ENCODE peak calls at places on chromosomes 11 and 22, in four cellular contexts. T is fibroblast of lung, G is lower lobe of right lung, H is AG09309. Z is an unnamed sample.

GRCh38 chr22:36764060-36764459 is 11.9 kb downstream of the IFT27 start:
- DNase-seq in T (no peak), G (no peak), H (no peak), Z (no peak)

GRCh38 chr11:124177344-124177743 is 5.8 kb upstream of the OR10D3 start:
- DNase-seq in T (no peak), G (no peak), H (no peak), Z (no peak)

GRCh38 chr22:50081426-50082196 is 3.6 kb downstream of the MLC1 start:
- DNase-seq in T (no peak), G (no peak), H (no peak), Z (no peak)

GRCh38 chr11:67466962-67467771 is 1.9 kb downstream of the TMEM134 start:
- DNase-seq in T (no peak), G (no peak), H (no peak), Z (no peak)

GRCh38 chr22:44118645-44119315 is 61.9 kb upstream of the PARVG start:
- DNase-seq in T (no peak), G (peak; percentile 27), H (no peak), Z (no peak)

GRCh38 chr11:69640995-69641581 is at the start of gene CCND1:
- DNase-seq in T (peak; percentile 94), G (peak; percentile 80), H (peak; percentile 83), Z (peak; percentile 51)

GRCh38 chr22:17501679-17502285 is 61.5 kb upstream of the SLC25A18 start:
- DNase-seq in T (peak; percentile 86), G (no peak), H (peak; percentile 20), Z (peak; percentile 4)

GRCh38 chr11:8033791-8034585 is 46.9 kb downstream of the EIF3F start:
- DNase-seq in T (no peak), G (no peak), H (no peak), Z (no peak)

GRCh38 chr11:59097113-59097708 is 9.8 kb upstream of the FAM111B start:
- DNase-seq in T (peak; percentile 66), G (peak; percentile 57), H (peak; percentile 27), Z (no peak)

GRCh38 chr11:15969701-15970329 is 386.5 kb downstream of the SOX6 start:
- DNase-seq in T (peak; percentile 95), G (no peak), H (peak; percentile 54), Z (peak; percentile 78)

GRCh38 chr11:61133956-61134662 is 27.1 kb downstream of the VPS37C start:
- DNase-seq in T (no peak), G (no peak), H (no peak), Z (no peak)

GRCh38 chr11:118305726-118306125 is 1.2 kb downstream of the CD3E start:
- DNase-seq in T (no peak), G (no peak), H (no peak), Z (no peak)

GRCh38 chr11:36763187-36763586 is 165.2 kb upstream of the RAG2 start:
- DNase-seq in T (no peak), G (no peak), H (no peak), Z (no peak)

GRCh38 chr22:37371911-37372310 is 55.4 kb downstream of the ELFN2 start:
- DNase-seq in T (no peak), G (no peak), H (no peak), Z (no peak)

GRCh38 chr11:10205928-10206327 is 88.1 kb downstream of the SBF2 start:
- DNase-seq in T (no peak), G (no peak), H (no peak), Z (no peak)

GRCh38 chr11:85821636-85822035 is 10.7 kb upstream of the SYTL2 start:
- DNase-seq in T (peak; percentile 33), G (no peak), H (no peak), Z (no peak)

GRCh38 chr22:26610072-26610958 is 7.5 kb downstream of the CRYBB1 start:
- DNase-seq in T (peak; percentile 88), G (no peak), H (peak; percentile 78), Z (peak; percentile 71)

GRCh38 chr11:14445542-14446530 is 53.8 kb downstream of the COPB1 start:
- DNase-seq in T (peak; percentile 14), G (no peak), H (no peak), Z (no peak)

GRCh38 chr11:117953029-117953671 is 23.9 kb upstream of the TMPRSS13 start:
- DNase-seq in T (no peak), G (no peak), H (no peak), Z (no peak)

GRCh38 chr22:36461665-36462474 is 19.6 kb downstream of the TXN2 start:
- DNase-seq in T (peak; percentile 71), G (peak; percentile 79), H (no peak), Z (no peak)

GRCh38 chr11:117144477-117145392 is 648 bp downstream of the PAFAH1B2 start:
- DNase-seq in T (peak; percentile 73), G (peak; percentile 72), H (no peak), Z (peak; percentile 23)

GRCh38 chr11:87263979-87264378 is 226.2 kb downstream of the TMEM135 start:
- DNase-seq in T (no peak), G (no peak), H (no peak), Z (no peak)

GRCh38 chr11:17352925-17353227 is 1.3 kb downstream of the NCR3LG1 start:
- DNase-seq in T (peak; percentile 57), G (peak; percentile 67), H (no peak), Z (no peak)

GRCh38 chr11:116275634-116276033 is 497.2 kb downstream of the BUD13 start:
- DNase-seq in T (no peak), G (no peak), H (no peak), Z (no peak)

GRCh38 chr11:74465291-74465708 is 2.0 kb downstream of the KCNE3 start:
- DNase-seq in T (no peak), G (no peak), H (no peak), Z (no peak)

GRCh38 chr11:115720537-115721308 is 216.5 kb upstream of the CADM1 start:
- DNase-seq in T (no peak), G (no peak), H (no peak), Z (no peak)

GRCh38 chr11:75189911-75190310 is 39.0 kb downstream of the SLCO2B1 start:
- DNase-seq in T (no peak), G (no peak), H (no peak), Z (no peak)

GRCh38 chr22:50247748-50248147 is 2.9 kb upstream of the TUBGCP6 start:
- DNase-seq in T (peak; percentile 45), G (no peak), H (no peak), Z (no peak)

GRCh38 chr11:112219476-112220232 is 6.6 kb upstream of the PTS start:
- DNase-seq in T (peak; percentile 86), G (no peak), H (peak; percentile 47), Z (no peak)

GRCh38 chr11:30110691-30111090 is 93.9 kb upstream of the KCNA4 start:
- DNase-seq in T (no peak), G (no peak), H (no peak), Z (no peak)

GRCh38 chr22:17331690-17332089 is 37.6 kb upstream of the CECR2 start:
- DNase-seq in T (no peak), G (no peak), H (no peak), Z (no peak)

GRCh38 chr22:28029201-28029948 is 110.3 kb upstream of the PITPNB start:
- DNase-seq in T (peak; percentile 65), G (peak; percentile 61), H (no peak), Z (no peak)

GRCh38 chr22:49593509-49593908 is 234.2 kb downstream of the BRD1 start:
- DNase-seq in T (no peak), G (no peak), H (no peak), Z (no peak)

GRCh38 chr11:111452146-111452545 is 60.0 kb downstream of the BTG4 start:
- DNase-seq in T (no peak), G (no peak), H (no peak), Z (no peak)

GRCh38 chr22:16783930-16784354 is 41.3 kb downstream of the XKR3 start:
- DNase-seq in T (no peak), G (no peak), H (no peak), Z (no peak)

GRCh38 chr22:39183991-39184585 is 31.6 kb upstream of the CBX7 start:
- DNase-seq in T (peak; percentile 80), G (peak; percentile 49), H (no peak), Z (no peak)

DNA sequence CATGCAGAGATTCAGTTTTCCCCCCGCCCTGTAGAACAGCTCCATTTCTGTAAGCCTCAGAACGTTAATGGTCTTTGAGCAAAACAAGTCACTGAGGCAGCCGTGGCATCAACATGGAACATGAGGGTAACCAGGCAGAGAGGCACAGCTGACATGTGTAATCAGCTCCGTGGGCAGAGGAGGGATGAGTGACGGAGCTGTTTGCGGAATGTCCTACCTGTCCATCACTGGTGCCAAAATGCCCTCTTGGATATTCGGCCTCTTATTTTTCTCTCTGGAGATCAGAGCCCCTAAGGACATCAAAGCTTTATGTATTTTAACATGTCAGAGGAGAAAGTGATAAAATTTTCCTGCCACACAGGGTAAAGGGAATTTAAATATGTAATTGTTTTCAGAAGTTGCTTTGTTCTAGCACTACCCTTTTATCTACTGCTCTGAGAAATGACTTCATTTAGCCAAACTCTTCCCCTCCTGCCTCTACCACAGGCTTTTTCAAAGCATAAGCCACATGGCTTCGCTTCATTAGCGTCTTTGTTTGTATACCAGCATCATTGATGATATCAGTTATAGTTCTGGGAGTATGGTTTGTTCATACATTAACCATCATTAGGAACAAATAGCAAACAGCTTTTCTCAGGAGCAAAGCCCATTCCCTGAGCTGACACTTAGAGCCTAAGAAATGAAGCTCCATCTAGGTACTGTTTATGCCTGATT is 32.9 kb downstream of the C11orf71 start:
- DNase-seq in T (no peak), G (no peak), H (no peak), Z (no peak)
- TF ChIP-seq CTCF in T (no peak), G (no peak), H (no peak), Z (no peak)

GRCh38 chr11:83033367-83033766 is 38.3 kb downstream of the RAB30 start:
- DNase-seq in T (no peak), G (no peak), H (no peak), Z (no peak)
- H3K4me3 ChIP-seq in T (peak overlapping the region; percentile 30), G (peak overlapping the region; percentile 33), H (no peak overlapping the region), Z (peak overlapping the region; percentile 24)

DNA sequence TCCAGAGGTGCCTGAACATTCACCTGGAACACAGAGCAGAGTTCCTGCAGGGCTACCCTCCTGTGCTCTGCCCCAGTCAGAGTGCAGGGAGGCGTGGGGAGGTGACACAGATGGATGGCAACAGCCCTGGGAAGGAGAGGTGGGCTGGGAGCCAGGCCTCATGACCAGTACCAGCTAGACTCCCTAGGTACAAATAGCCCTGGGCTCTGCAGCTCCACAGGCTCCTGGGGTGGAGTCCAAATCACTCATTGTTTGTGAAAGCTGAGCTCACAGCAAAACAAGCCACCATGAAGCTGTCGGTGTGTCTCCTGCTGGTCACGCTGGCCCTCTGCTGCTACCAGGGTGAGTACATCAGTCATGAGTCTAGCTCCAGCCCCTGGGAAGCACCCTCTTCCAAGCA is at the start of gene SCGB1D2:
- DNase-seq in T (no peak), G (no peak), H (no peak), Z (no peak)
- TF ChIP-seq CTCF in T (no peak), G (no peak), H (no peak), Z (no peak)

GRCh38 chr22:31139866-31140716 is at the start of gene PLA2G3:
- DNase-seq in T (peak; percentile 62), G (peak; percentile 91), H (no peak), Z (no peak)
- H3K4me3 ChIP-seq in T (no peak within 1 kb of the TSS), G (peak within 1 kb of the TSS; percentile 40), H (no peak within 1 kb of the TSS), Z (no peak within 1 kb of the TSS)

GRCh38 chr11:66336234-66337102 is at the start of gene RIN1:
- DNase-seq in T (peak; percentile 98), G (peak; percentile 65), H (peak; percentile 95), Z (peak; percentile 93)
- TF ChIP-seq CTCF in T (no peak), G (peak; percentile 22), H (peak; percentile 31), Z (peak; percentile 39)

DNA sequence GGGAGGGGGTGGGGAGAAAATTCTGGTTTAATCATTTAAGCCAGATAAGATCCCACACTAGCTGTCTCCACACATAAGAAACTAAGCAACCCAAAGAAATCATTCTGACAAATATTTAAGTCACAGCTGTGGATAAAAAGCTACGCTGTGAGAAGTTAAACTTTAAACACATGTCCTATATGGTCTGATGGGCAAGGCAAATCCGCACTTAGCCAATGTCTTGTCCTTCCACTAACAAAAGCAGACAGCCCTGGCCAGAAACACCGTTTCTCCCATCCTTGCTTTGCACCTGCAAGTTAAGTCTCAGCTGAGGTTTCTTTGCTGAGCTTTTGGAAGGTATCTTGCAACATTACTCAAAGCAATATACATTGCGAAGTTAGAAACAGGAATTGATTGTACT is 68.0 kb downstream of the ETS1 start:
- DNase-seq in T (peak; percentile 31), G (no peak), H (no peak), Z (no peak)
- H3K4me3 ChIP-seq in T (peak overlapping the region; percentile 95), G (peak overlapping the region; percentile 71), H (peak overlapping the region; percentile 97), Z (peak overlapping the region; percentile 76)